ENCODE peak calls at places on chromosomes 3 and 15, in nine cellular contexts. L, D, A, Z, S, V, N, U and T are unnamed samples.

GRCh38 chr3:120982608-120983320 is 74.8 kb downstream of the STXBP5L start:
- DNase-seq in U (no peak), S (no peak), A (no peak), Z (no peak), L (no peak), V (no peak), N (no peak), D (no peak), T (no peak)

GRCh38 chr3:151372063-151372820 is 12.3 kb downstream of the P2RY12 start:
- DNase-seq in V (no peak), N (no peak), L (no peak), U (no peak), Z (no peak), D (no peak), S (no peak), A (no peak), T (no peak)

GRCh38 chr15:53197426-53197839 is 407.3 kb upstream of the ONECUT1 start:
- DNase-seq in L (peak; percentile 45), V (peak; percentile 68), U (peak; percentile 67), A (no peak), N (peak; percentile 68), S (peak; percentile 49), Z (peak; percentile 3), D (peak; percentile 30), T (peak; percentile 73)

GRCh38 chr3:65945480-65945879 is 93.2 kb downstream of the MAGI1 start:
- DNase-seq in S (no peak), N (no peak), D (no peak), U (peak; percentile 82), Z (no peak), A (no peak), V (no peak), L (no peak), T (no peak)

GRCh38 chr3:100992086-100993033 is 861 bp downstream of the ABI3BP start:
- DNase-seq in S (no peak), A (no peak), U (peak; percentile 45), L (no peak), Z (no peak), V (no peak), N (no peak), D (no peak), T (no peak)

GRCh38 chr3:95387242-95388021 is 1324.6 kb downstream of the NSUN3 start:
- DNase-seq in Z (no peak), V (no peak), N (no peak), L (no peak), D (no peak), U (no peak), S (no peak), A (no peak), T (no peak)

GRCh38 chr15:48936666-48937065 is 27.1 kb downstream of the SHC4 start:
- DNase-seq in S (no peak), V (no peak), D (no peak), A (no peak), U (no peak), Z (no peak), L (no peak), N (no peak), T (no peak)

GRCh38 chr15:95018888-95019545 is 787.7 kb downstream of the MCTP2 start:
- DNase-seq in D (no peak), A (no peak), L (no peak), U (peak; percentile 93), Z (no peak), N (no peak), V (peak; percentile 12), S (no peak), T (no peak)

GRCh38 chr3:38016410-38016809 is 13.0 kb downstream of the PLCD1 start:
- DNase-seq in N (no peak), A (no peak), U (no peak), V (no peak), D (no peak), L (no peak), S (no peak), Z (no peak), T (peak; percentile 36)

GRCh38 chr15:53193149-53193548 is 403.0 kb upstream of the ONECUT1 start:
- DNase-seq in U (no peak), L (no peak), V (peak; percentile 34), N (peak; percentile 21), S (no peak), Z (no peak), D (no peak), A (no peak), T (no peak)

GRCh38 chr3:73954506-73954905 is 329.8 kb upstream of the PDZRN3 start:
- DNase-seq in Z (no peak), A (no peak), U (no peak), N (no peak), V (no peak), S (no peak), L (no peak), D (no peak), T (no peak)

GRCh38 chr3:99544819-99545281 is 93.5 kb upstream of the COL8A1 start:
- DNase-seq in Z (no peak), D (no peak), N (no peak), S (no peak), V (no peak), U (peak; percentile 31), L (no peak), A (no peak), T (peak; percentile 13)

GRCh38 chr15:79474252-79474651 is 42.1 kb downstream of the MINAR1 start:
- DNase-seq in N (no peak), A (no peak), V (no peak), L (no peak), D (no peak), U (no peak), S (no peak), Z (no peak), T (no peak)

GRCh38 chr3:163273694-163274093 is 1777.1 kb downstream of the OTOL1 start:
- DNase-seq in Z (no peak), L (no peak), V (no peak), A (no peak), S (no peak), D (no peak), U (no peak), N (no peak), T (no peak)

GRCh38 chr3:177013681-177014280 is 183.5 kb downstream of the TBL1XR1 start:
- DNase-seq in V (no peak), S (no peak), L (no peak), D (no peak), Z (no peak), N (no peak), A (no peak), U (no peak), T (no peak)

GRCh38 chr3:42803800-42804112 is 534 bp downstream of the HIGD1A start:
- DNase-seq in N (no peak), S (peak; percentile 69), Z (no peak), L (peak; percentile 45), V (peak; percentile 66), D (peak; percentile 2), U (peak; percentile 41), A (no peak), T (no peak)

GRCh38 chr3:14586611-14587010 is 46.5 kb upstream of the GRIP2 start:
- DNase-seq in L (no peak), U (no peak), S (no peak), N (no peak), Z (no peak), A (no peak), V (no peak), D (no peak), T (no peak)

GRCh38 chr15:62988701-62989100 is 53.8 kb upstream of the TPM1 start:
- DNase-seq in L (no peak), V (no peak), A (no peak), Z (no peak), U (no peak), S (no peak), N (no peak), D (no peak), T (no peak)

GRCh38 chr15:98755138-98755537 is 106.8 kb downstream of the IGF1R start:
- DNase-seq in U (peak; percentile 23), N (no peak), D (no peak), V (peak; percentile 24), S (no peak), A (no peak), L (no peak), Z (no peak), T (no peak)

GRCh38 chr3:156149781-156150375 is 29.5 kb downstream of the KCNAB1 start:
- DNase-seq in V (no peak), Z (no peak), S (no peak), N (no peak), D (no peak), A (no peak), L (no peak), U (no peak), T (no peak)

GRCh38 chr15:63483521-63484371 is 20.6 kb upstream of the USP3 start:
- DNase-seq in A (no peak), S (no peak), D (no peak), N (no peak), L (no peak), U (no peak), Z (no peak), V (peak; percentile 35), T (no peak)

GRCh38 chr3:114464548-114464947 is 170.7 kb downstream of the TIGIT start:
- DNase-seq in S (no peak), N (peak; percentile 45), A (no peak), D (no peak), V (no peak), U (no peak), Z (no peak), L (no peak), T (no peak)